ENCODE peak calls at places on chromosome 3, in eight cellular contexts. H, C, B, X, P, Z, Q and F are unnamed samples.

GRCh38 chr3:65101450-65101849 is 413.6 kb upstream of the ADAMTS9 start:
- DNase-seq in C (no peak), Q (no peak), P (no peak), Z (no peak), X (no peak), H (no peak), B (no peak), F (no peak)

GRCh38 chr3:143727391-143727790 is 120.9 kb downstream of the SLC9A9 start:
- DNase-seq in B (no peak), Q (no peak), C (no peak), Z (no peak), X (no peak), H (peak), P (no peak), F (no peak)

GRCh38 chr3:138009476-138010272 is at the start of gene CLDN18:
- DNase-seq in C (no peak), P (no peak), B (no peak), X (no peak), Q (no peak), H (no peak), Z (no peak), F (no peak)

GRCh38 chr3:101124125-101124524 is 130.9 kb upstream of the ABI3BP start:
- DNase-seq in P (no peak), Z (peak), H (no peak), C (no peak), B (peak), Q (no peak), X (no peak), F (no peak)

GRCh38 chr3:89847955-89848354 is 740.5 kb downstream of the EPHA3 start:
- DNase-seq in C (no peak), B (no peak), H (no peak), X (no peak), P (no peak), Q (no peak), Z (no peak), F (no peak)

GRCh38 chr3:186162221-186162620 is 53.3 kb upstream of the ETV5 start:
- DNase-seq in P (no peak), Q (no peak), B (no peak), Z (no peak), H (no peak), C (no peak), X (no peak), F (no peak)

GRCh38 chr3:140505876-140506275 is 172.0 kb upstream of the TRIM42 start:
- DNase-seq in H (no peak), P (no peak), Z (no peak), Q (no peak), C (no peak), B (no peak), X (no peak), F (no peak)

GRCh38 chr3:89059201-89059600 is 48.2 kb upstream of the EPHA3 start:
- DNase-seq in C (no peak), P (no peak), B (peak), Q (no peak), Z (peak), X (no peak), H (no peak), F (no peak)

GRCh38 chr3:15042936-15043335 is 22.2 kb downstream of the MRPS25 start:
- DNase-seq in H (no peak), P (no peak), Z (peak), B (peak), C (no peak), X (no peak), Q (no peak), F (no peak)

GRCh38 chr3:5116568-5116967 is 5.5 kb upstream of the ARL8B start:
- DNase-seq in X (no peak), Z (peak), P (no peak), B (no peak), Q (no peak), H (no peak), C (no peak), F (no peak)

GRCh38 chr3:143261848-143262247 is 142.3 kb downstream of the CHST2 start:
- DNase-seq in X (no peak), B (no peak), Z (no peak), P (no peak), Q (no peak), C (no peak), H (no peak), F (no peak)

GRCh38 chr3:37768107-37768809 is 93.4 kb upstream of the CTDSPL start:
- DNase-seq in X (no peak), C (no peak), Z (no peak), B (no peak), P (no peak), H (no peak), Q (no peak), F (no peak)

GRCh38 chr3:194274424-194275085 is 76.6 kb downstream of the CPN2 start:
- DNase-seq in X (no peak), P (no peak), C (no peak), B (no peak), Z (peak), H (no peak), Q (peak), F (no peak)

GRCh38 chr3:9690451-9691450 is 12.9 kb upstream of the CPNE9 start:
- DNase-seq in P (no peak), Z (no peak), H (no peak), B (no peak), Q (no peak), C (no peak), X (no peak), F (no peak)

GRCh38 chr3:186425788-186426730 is 64.0 kb upstream of the DGKG start:
- DNase-seq in P (no peak), B (peak), X (no peak), H (no peak), Q (no peak), C (no peak), Z (peak), F (no peak)

GRCh38 chr3:69743975-69744374 is 4.7 kb downstream of the MITF start:
- DNase-seq in H (no peak), Q (no peak), X (no peak), Z (no peak), P (no peak), C (no peak), B (no peak), F (no peak)

GRCh38 chr3:138684411-138684810 is 75.8 kb downstream of the FAIM start:
- DNase-seq in Q (no peak), X (no peak), C (no peak), P (no peak), H (no peak), B (no peak), Z (no peak), F (no peak)

GRCh38 chr3:191255156-191255555 is 56.1 kb downstream of the OSTN start:
- DNase-seq in Q (no peak), X (no peak), B (no peak), Z (no peak), C (no peak), P (no peak), H (no peak), F (no peak)

GRCh38 chr3:187662848-187663407 is 7.3 kb downstream of the SST start:
- DNase-seq in B (no peak), H (no peak), Q (no peak), C (no peak), Z (no peak), X (no peak), P (no peak), F (no peak)

GRCh38 chr3:129018271-129018670 is 17.2 kb downstream of the EFCC1 start:
- DNase-seq in X (no peak), C (no peak), Q (no peak), P (no peak), H (no peak), Z (no peak), B (no peak), F (no peak)

GRCh38 chr3:121274411-121274810 is 271.4 kb downstream of the POLQ start:
- DNase-seq in X (no peak), Z (no peak), H (no peak), C (no peak), Q (no peak), P (no peak), B (no peak), F (no peak)